ENCODE peak calls at places on chromosomes 5 and 9, in five cellular contexts. Y is neuronal stem cell, D is HFF-Myc, R is tibial nerve, O is brain microvascular endothelial cell. Q is an unnamed sample.

GRCh38 chr5:151096001-151096373 is 15.2 kb upstream of the TNIP1 start:
- DNase-seq in Y (no peak), D (no peak), R (no peak), O (no peak), Q (no peak)

GRCh38 chr5:2488593-2488992 is 262.9 kb downstream of the IRX2 start:
- DNase-seq in Y (no peak), D (no peak), R (no peak), O (no peak), Q (no peak)

GRCh38 chr5:119288364-119289047 is 67.3 kb upstream of the TNFAIP8 start:
- DNase-seq in Y (no peak), D (no peak), R (no peak), O (no peak), Q (no peak)

GRCh38 chr9:27487927-27488326 is 36.2 kb upstream of the IFNK start:
- DNase-seq in Y (no peak), D (no peak), R (no peak), O (no peak), Q (no peak)

GRCh38 chr9:93830224-93830596 is 124.9 kb downstream of the BARX1 start:
- DNase-seq in Y (no peak), D (no peak), R (no peak), O (no peak), Q (no peak)

GRCh38 chr9:134293031-134293521 is 33.2 kb upstream of the RXRA start:
- DNase-seq in Y (no peak), D (no peak), R (no peak), O (no peak), Q (no peak)

GRCh38 chr5:40680741-40681350 is 1.1 kb downstream of the PTGER4 start:
- DNase-seq in Y (no peak), D (no peak), R (peak), O (peak), Q (no peak)

GRCh38 chr5:138339464-138339863 is 1.4 kb downstream of the FAM53C start:
- DNase-seq in Y (no peak), D (no peak), R (no peak), O (no peak), Q (no peak)

GRCh38 chr5:17720070-17720469 is 85.8 kb downstream of the TAF11L14 start:
- DNase-seq in Y (no peak), D (no peak), R (no peak), O (no peak), Q (no peak)

GRCh38 chr5:88203977-88204735 is 64.5 kb downstream of the TMEM161B start:
- DNase-seq in Y (peak), D (no peak), R (no peak), O (peak), Q (no peak)

DNA sequence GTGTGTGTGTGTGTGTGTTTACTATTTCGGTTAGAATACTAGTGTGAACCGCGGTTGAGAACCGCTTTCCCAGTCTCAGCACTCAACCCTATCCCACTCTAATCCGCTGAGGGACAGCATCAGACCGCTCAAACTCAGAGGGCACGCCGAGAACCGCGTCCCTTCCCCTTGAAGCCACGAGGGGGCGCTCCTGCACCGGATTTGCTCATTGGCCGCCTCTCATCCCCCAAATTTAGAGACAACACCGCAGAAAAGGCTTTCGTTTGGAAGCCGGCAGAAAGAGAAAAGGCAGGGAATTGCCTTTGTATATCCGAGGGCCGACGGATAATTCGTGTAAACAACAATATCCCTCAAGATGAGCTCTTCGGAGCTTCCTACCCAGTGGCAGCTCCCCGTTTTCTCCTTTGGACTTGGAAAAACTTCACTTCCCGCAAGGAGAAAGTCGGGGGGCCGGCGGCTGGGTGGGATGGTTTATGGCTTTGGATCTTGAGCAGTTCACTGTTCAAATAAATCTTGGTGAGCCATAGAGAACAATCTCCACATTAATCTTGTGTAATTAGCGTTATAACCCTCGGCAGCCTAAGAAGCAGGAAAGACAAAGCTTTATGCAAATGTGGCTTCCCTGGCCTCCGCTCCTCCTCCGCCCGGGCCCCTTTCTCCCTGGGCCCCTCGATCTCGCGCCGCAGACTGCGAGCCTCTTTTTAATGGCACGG is 296.7 kb downstream of the PARP8 start:
- DNase-seq in Y (peak), D (peak), R (peak), O (peak), Q (peak)
- H3K4me3 ChIP-seq in Y (peak), D (peak), R (peak), O (peak), Q (peak)

DNA sequence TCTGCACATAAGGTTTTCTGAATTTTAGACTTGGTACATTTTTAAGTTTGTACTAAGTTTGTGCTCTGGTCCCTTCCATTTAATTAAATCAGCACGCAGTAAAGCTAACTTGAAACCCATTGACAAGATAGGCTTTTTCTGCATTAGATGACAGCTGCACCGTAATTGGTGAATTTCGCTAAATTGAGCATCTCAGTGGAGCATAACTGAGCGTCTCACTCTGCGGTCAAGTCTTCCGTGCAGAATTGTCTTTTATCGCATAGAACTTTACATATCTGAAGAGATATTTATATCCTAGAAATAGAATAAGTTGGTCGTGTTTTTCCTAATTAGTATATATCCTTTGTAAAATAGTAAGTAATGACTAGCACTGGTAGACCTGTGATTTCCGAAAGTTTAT is 4.1 kb downstream of the SUB1 start:
- DNase-seq in Y (no peak), D (no peak), R (no peak), O (no peak), Q (no peak)
- H3K4me3 ChIP-seq in Y (no peak), D (no peak), R (no peak), O (no peak), Q (no peak)

GRCh38 chr9:92535940-92536850 is at the start of gene ECM2:
- DNase-seq in Y (no peak), D (no peak), R (peak), O (peak), Q (no peak)
- H3K4me3 ChIP-seq in Y (no peak), D (no peak), R (no peak), O (no peak), Q (no peak)

DNA sequence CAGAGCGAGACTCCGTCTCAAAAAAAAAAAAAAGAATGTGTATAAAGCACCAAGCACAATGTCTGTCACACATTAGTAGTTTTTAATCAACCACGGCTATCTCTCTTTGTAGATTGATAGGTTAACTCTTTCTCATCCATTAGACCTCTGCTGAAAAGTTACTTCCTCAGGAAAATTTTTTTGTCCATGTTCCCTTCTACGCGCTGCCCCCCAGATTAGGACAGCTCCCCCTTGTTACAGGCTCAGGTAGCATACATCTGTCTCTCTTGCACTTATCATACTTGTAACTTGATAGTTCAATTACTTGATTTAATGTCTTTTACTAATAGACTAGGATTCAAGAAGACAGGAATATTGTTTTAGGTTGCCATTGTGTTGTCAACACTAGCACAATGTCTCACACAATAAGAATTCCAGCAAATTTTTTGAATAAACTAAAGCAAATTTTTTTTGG is 1.5 kb downstream of the SPDL1 start:
- DNase-seq in Y (no peak), D (no peak), R (no peak), O (no peak), Q (no peak)
- H3K4me3 ChIP-seq in Y (peak), D (peak), R (no peak), O (peak), Q (peak)

GRCh38 chr5:36690041-36690941 is 83.9 kb downstream of the SLC1A3 start:
- DNase-seq in Y (peak), D (peak), R (peak), O (peak), Q (no peak)

GRCh38 chr5:36694351-36694750 is 87.9 kb downstream of the SLC1A3 start:
- DNase-seq in Y (no peak), D (no peak), R (no peak), O (no peak), Q (no peak)

GRCh38 chr5:36691993-36692392 is 85.6 kb downstream of the SLC1A3 start:
- DNase-seq in Y (no peak), D (no peak), R (no peak), O (no peak), Q (no peak)

GRCh38 chr5:36691241-36691640 is 84.8 kb downstream of the SLC1A3 start:
- DNase-seq in Y (no peak), D (no peak), R (no peak), O (no peak), Q (no peak)

GRCh38 chr5:36692791-36693763 is 86.7 kb downstream of the SLC1A3 start:
- DNase-seq in Y (peak), D (no peak), R (peak), O (peak), Q (no peak)
- H3K4me3 ChIP-seq in Y (peak), D (peak), R (peak), O (peak), Q (peak)

GRCh38 chr9:6415266-6415665 is 2.3 kb downstream of the UHRF2 start:
- DNase-seq in Y (no peak), D (no peak), R (no peak), O (no peak), Q (no peak)

GRCh38 chr9:6418764-6419163 is 5.8 kb downstream of the UHRF2 start:
- DNase-seq in Y (no peak), D (no peak), R (no peak), O (no peak), Q (no peak)

GRCh38 chr9:6413365-6414263 is 615 bp downstream of the UHRF2 start:
- DNase-seq in Y (peak), D (no peak), R (peak), O (no peak), Q (no peak)

GRCh38 chr9:6414291-6414690 is 1.3 kb downstream of the UHRF2 start:
- DNase-seq in Y (no peak), D (no peak), R (no peak), O (peak), Q (no peak)

DNA sequence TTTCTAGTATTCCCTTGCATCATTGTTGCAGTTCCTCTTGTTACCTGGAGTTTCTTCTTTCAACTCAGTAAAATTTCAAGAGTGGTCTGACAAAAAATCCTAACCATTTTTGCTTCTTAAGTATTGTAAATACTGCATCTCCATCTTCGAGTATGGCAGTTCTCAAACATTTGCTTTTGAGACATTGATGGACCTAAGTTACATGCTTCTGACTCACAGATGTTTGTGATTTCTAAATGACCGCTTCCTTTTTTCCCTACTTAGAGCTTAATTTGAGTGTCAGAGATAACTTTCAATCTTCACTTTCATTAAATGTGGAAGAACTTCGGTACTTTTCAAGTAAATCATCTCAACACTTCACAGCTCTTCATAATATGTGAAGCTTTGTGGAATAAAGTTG is 4.2 kb downstream of the UHRF2 start:
- DNase-seq in Y (no peak), D (no peak), R (no peak), O (no peak), Q (no peak)
- H3K4me3 ChIP-seq in Y (no peak), D (no peak), R (no peak), O (no peak), Q (no peak)

GRCh38 chr5:10149911-10150310 is 99.8 kb downstream of the ATPSCKMT start:
- DNase-seq in Y (no peak), D (no peak), R (no peak), O (no peak), Q (no peak)
- H3K4me3 ChIP-seq in Y (no peak), D (no peak), R (no peak), O (no peak), Q (no peak)

GRCh38 chr9:129201289-129201688 is 23.2 kb upstream of the IER5L start:
- DNase-seq in Y (no peak), D (no peak), R (no peak), O (no peak), Q (no peak)

GRCh38 chr9:129198737-129199435 is 20.8 kb upstream of the IER5L start:
- DNase-seq in Y (no peak), D (no peak), R (peak), O (peak), Q (no peak)

GRCh38 chr9:129195606-129196005 is 17.5 kb upstream of the IER5L start:
- DNase-seq in Y (no peak), D (no peak), R (no peak), O (no peak), Q (no peak)

GRCh38 chr9:129200255-129200654 is 22.2 kb upstream of the IER5L start:
- DNase-seq in Y (no peak), D (no peak), R (no peak), O (no peak), Q (no peak)

GRCh38 chr9:129197978-129198736 is 20.1 kb upstream of the IER5L start:
- DNase-seq in Y (no peak), D (no peak), R (peak), O (peak), Q (peak)
- H3K4me3 ChIP-seq in Y (no peak), D (no peak), R (peak), O (peak), Q (peak)

GRCh38 chr5:169637085-169637855 is at the start of gene DOCK2:
- DNase-seq in Y (no peak), D (no peak), R (peak), O (no peak), Q (no peak)
- H3K4me3 ChIP-seq in Y (no peak), D (peak), R (no peak), O (peak), Q (peak)